ENCODE peak calls at places on chromosomes 7 and 10, in seven cellular contexts. One of them, this sample, is unnamed. For H3K4me1, the result is how much of the 10 kb centered on the place peaks cover.

GRCh38 chr10:99619090-99619800 is 994 bp downstream of the SLC25A28 start:
- DNase-seq in pancreas: no peak
- DNase-seq in A549: no peak
- DNase-seq in foreskin keratinocyte: peak
- DNase-seq in prostate gland: no peak
- DNase-seq in Peyer's patch: no peak
- DNase-seq in HepG2: no peak
- DNase-seq in this sample: no peak

GRCh38 chr10:7329219-7329618 is 81.6 kb downstream of the SFMBT2 start:
- DNase-seq in pancreas: no peak
- DNase-seq in A549: no peak
- DNase-seq in foreskin keratinocyte: no peak
- DNase-seq in prostate gland: no peak
- DNase-seq in Peyer's patch: no peak
- DNase-seq in HepG2: no peak
- DNase-seq in this sample: no peak

GRCh38 chr7:41579961-41580935 is 122.6 kb downstream of the INHBA start:
- DNase-seq in pancreas: no peak
- DNase-seq in A549: no peak
- DNase-seq in foreskin keratinocyte: peak
- DNase-seq in prostate gland: no peak
- DNase-seq in Peyer's patch: no peak
- DNase-seq in HepG2: no peak
- DNase-seq in this sample: no peak

GRCh38 chr10:97563337-97563736 is 9.2 kb upstream of the ANKRD2 start:
- DNase-seq in pancreas: no peak
- DNase-seq in A549: no peak
- DNase-seq in foreskin keratinocyte: no peak
- DNase-seq in prostate gland: no peak
- DNase-seq in Peyer's patch: no peak
- DNase-seq in HepG2: no peak
- DNase-seq in this sample: no peak

GRCh38 chr10:100377830-100378229 is 30.8 kb downstream of the SCD start:
- DNase-seq in pancreas: no peak
- DNase-seq in A549: no peak
- DNase-seq in foreskin keratinocyte: no peak
- DNase-seq in prostate gland: no peak
- DNase-seq in Peyer's patch: no peak
- DNase-seq in HepG2: no peak
- DNase-seq in this sample: no peak

GRCh38 chr7:107079212-107079940 is 34.9 kb downstream of the PRKAR2B start:
- DNase-seq in pancreas: no peak
- DNase-seq in A549: no peak
- DNase-seq in foreskin keratinocyte: no peak
- DNase-seq in prostate gland: no peak
- DNase-seq in Peyer's patch: no peak
- DNase-seq in HepG2: no peak
- DNase-seq in this sample: no peak

GRCh38 chr10:34581871-34582532 is 233.1 kb downstream of the PARD3 start:
- DNase-seq in pancreas: no peak
- DNase-seq in A549: no peak
- DNase-seq in foreskin keratinocyte: peak
- DNase-seq in prostate gland: no peak
- DNase-seq in Peyer's patch: no peak
- DNase-seq in HepG2: no peak
- DNase-seq in this sample: no peak

GRCh38 chr10:89869180-89869579 is 167.8 kb downstream of the KIF20B start:
- DNase-seq in pancreas: no peak
- DNase-seq in A549: no peak
- DNase-seq in foreskin keratinocyte: no peak
- DNase-seq in prostate gland: no peak
- DNase-seq in Peyer's patch: no peak
- DNase-seq in HepG2: no peak
- DNase-seq in this sample: no peak

GRCh38 chr10:65798133-65798532 is 1127.7 kb upstream of the LRRTM3 start:
- DNase-seq in pancreas: no peak
- DNase-seq in A549: no peak
- DNase-seq in foreskin keratinocyte: no peak
- DNase-seq in prostate gland: no peak
- DNase-seq in Peyer's patch: no peak
- DNase-seq in HepG2: no peak
- DNase-seq in this sample: no peak

GRCh38 chr10:1624240-1624639 is 113.1 kb downstream of the ADARB2 start:
- DNase-seq in pancreas: no peak
- DNase-seq in A549: no peak
- DNase-seq in foreskin keratinocyte: no peak
- DNase-seq in prostate gland: no peak
- DNase-seq in Peyer's patch: no peak
- DNase-seq in HepG2: no peak
- DNase-seq in this sample: no peak

GRCh38 chr7:91945476-91945875 is 4.8 kb downstream of the AKAP9 start:
- DNase-seq in pancreas: no peak
- DNase-seq in A549: peak
- DNase-seq in foreskin keratinocyte: peak
- DNase-seq in prostate gland: no peak
- DNase-seq in Peyer's patch: no peak
- DNase-seq in HepG2: peak
- DNase-seq in this sample: no peak

GRCh38 chr10:26556756-26557640 is 118.9 kb downstream of the APBB1IP start:
- DNase-seq in pancreas: no peak
- DNase-seq in A549: peak
- DNase-seq in foreskin keratinocyte: peak
- DNase-seq in prostate gland: no peak
- DNase-seq in Peyer's patch: peak
- DNase-seq in HepG2: peak
- DNase-seq in this sample: no peak

GRCh38 chr7:92020636-92021035 is 80.0 kb downstream of the AKAP9 start:
- DNase-seq in pancreas: no peak
- DNase-seq in A549: no peak
- DNase-seq in foreskin keratinocyte: peak
- DNase-seq in prostate gland: no peak
- DNase-seq in Peyer's patch: no peak
- DNase-seq in HepG2: no peak
- DNase-seq in this sample: no peak

GRCh38 chr7:57868771-57869483 is 418.9 kb downstream of the ZNF716 start:
- DNase-seq in pancreas: peak
- DNase-seq in A549: peak
- DNase-seq in foreskin keratinocyte: no peak
- DNase-seq in prostate gland: no peak
- DNase-seq in Peyer's patch: peak
- DNase-seq in HepG2: no peak
- DNase-seq in this sample: peak

GRCh38 chr7:151429555-151430331 is 10.2 kb downstream of the CRYGN start:
- DNase-seq in pancreas: peak
- DNase-seq in A549: peak
- DNase-seq in foreskin keratinocyte: no peak
- DNase-seq in prostate gland: no peak
- DNase-seq in Peyer's patch: peak
- DNase-seq in HepG2: no peak
- DNase-seq in this sample: no peak

GRCh38 chr7:15582773-15583172 is 21.0 kb upstream of the AGMO start:
- DNase-seq in pancreas: no peak
- DNase-seq in A549: no peak
- DNase-seq in foreskin keratinocyte: no peak
- DNase-seq in prostate gland: no peak
- DNase-seq in Peyer's patch: no peak
- DNase-seq in HepG2: no peak
- DNase-seq in this sample: no peak

GRCh38 chr10:117442521-117442920 is 67.3 kb upstream of the PDZD8 start:
- DNase-seq in pancreas: no peak
- DNase-seq in A549: no peak
- DNase-seq in foreskin keratinocyte: no peak
- DNase-seq in prostate gland: no peak
- DNase-seq in Peyer's patch: no peak
- DNase-seq in HepG2: no peak
- DNase-seq in this sample: no peak
- H3K27ac ChIP-seq in pancreas: no peak
- H3K27ac ChIP-seq in A549: peak
- H3K27ac ChIP-seq in foreskin keratinocyte: peak
- H3K27ac ChIP-seq in prostate gland: no peak
- H3K27ac ChIP-seq in Peyer's patch: no peak
- H3K27ac ChIP-seq in HepG2: no peak
- H3K27ac ChIP-seq in this sample: peak

GRCh38 chr10:22335204-22335956 is 9.9 kb upstream of the SPAG6 start:
- DNase-seq in pancreas: peak
- DNase-seq in A549: peak
- DNase-seq in foreskin keratinocyte: peak
- DNase-seq in prostate gland: no peak
- DNase-seq in Peyer's patch: peak
- DNase-seq in HepG2: no peak
- DNase-seq in this sample: peak
- H3K4me1 ChIP-seq in pancreas: under half
- H3K4me1 ChIP-seq in A549: under half
- H3K4me1 ChIP-seq in foreskin keratinocyte: under half
- H3K4me1 ChIP-seq in prostate gland: under half
- H3K4me1 ChIP-seq in Peyer's patch: under half
- H3K4me1 ChIP-seq in HepG2: under half
- H3K4me1 ChIP-seq in this sample: under half

DNA sequence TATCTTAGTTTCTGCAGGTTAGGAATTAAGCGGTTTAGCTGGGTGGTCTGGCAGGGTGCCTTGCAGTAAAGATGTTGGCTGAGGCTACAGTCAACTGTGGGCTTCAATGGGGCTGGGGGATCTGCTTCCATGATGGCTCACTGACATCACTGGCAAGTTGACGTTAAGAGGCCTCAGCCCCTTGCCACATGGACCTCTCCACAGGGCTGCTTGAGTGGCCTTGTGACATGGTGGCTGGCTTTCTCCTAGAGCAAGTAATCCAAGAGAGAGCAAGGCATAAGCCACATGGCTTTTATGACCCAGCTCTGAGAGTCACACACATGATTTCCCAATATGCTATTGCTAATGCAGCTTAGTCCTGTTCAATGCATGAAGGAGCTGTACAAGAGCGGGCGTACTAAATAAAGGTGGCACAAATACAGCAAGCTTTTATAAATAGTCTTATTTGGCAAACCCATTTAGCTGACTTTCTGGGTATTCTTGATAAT is 109.1 kb downstream of the SEPTIN7 start:
- DNase-seq in pancreas: no peak
- DNase-seq in A549: no peak
- DNase-seq in foreskin keratinocyte: no peak
- DNase-seq in prostate gland: no peak
- DNase-seq in Peyer's patch: no peak
- DNase-seq in HepG2: no peak
- DNase-seq in this sample: no peak
- H3K27ac ChIP-seq in pancreas: no peak
- H3K27ac ChIP-seq in A549: no peak
- H3K27ac ChIP-seq in foreskin keratinocyte: no peak
- H3K27ac ChIP-seq in prostate gland: no peak
- H3K27ac ChIP-seq in Peyer's patch: no peak
- H3K27ac ChIP-seq in HepG2: no peak
- H3K27ac ChIP-seq in this sample: no peak

DNA sequence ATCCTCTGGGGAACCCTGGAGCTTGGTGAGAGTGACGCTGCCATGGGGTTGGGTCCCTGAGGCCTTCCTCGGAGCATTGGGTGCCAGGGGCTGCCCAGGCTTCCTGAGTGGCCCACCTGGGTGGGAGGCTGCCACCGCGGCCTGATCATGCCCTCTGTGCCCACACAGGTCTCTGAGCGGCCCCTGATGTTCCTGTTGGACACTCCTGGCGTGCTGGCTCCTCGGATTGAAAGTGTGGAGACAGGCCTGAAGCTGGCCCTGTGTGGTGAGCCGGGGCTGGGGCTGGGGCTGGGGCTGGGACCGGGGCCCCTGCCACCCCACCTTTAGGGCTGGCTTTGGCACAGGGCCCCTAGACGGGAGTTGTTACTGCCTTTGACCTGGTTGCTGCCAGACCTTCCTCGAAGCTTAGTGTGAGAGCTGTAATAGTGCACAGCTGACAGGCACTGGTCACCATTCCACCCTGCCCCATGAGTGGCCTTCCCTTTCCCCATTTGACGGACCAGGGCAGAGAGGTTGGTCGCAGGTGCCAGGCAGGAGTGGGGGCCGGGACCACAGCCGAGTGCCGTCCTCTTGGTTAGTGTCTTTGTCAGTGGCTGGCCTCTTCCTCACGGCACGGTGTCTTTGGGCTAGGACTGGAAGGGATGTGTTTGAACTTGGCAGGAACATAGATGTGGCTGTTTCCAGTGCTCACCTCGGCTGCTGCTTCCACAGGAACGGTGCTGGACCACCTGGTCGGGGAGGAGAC is 8.2 kb downstream of the MTG1 start:
- DNase-seq in pancreas: peak
- DNase-seq in A549: no peak
- DNase-seq in foreskin keratinocyte: no peak
- DNase-seq in prostate gland: no peak
- DNase-seq in Peyer's patch: peak
- DNase-seq in HepG2: no peak
- DNase-seq in this sample: no peak
- H3K4me1 ChIP-seq in pancreas: under half
- H3K4me1 ChIP-seq in A549: under half
- H3K4me1 ChIP-seq in foreskin keratinocyte: under half
- H3K4me1 ChIP-seq in prostate gland: under half
- H3K4me1 ChIP-seq in Peyer's patch: under half
- H3K4me1 ChIP-seq in HepG2: under half
- H3K4me1 ChIP-seq in this sample: under half

DNA sequence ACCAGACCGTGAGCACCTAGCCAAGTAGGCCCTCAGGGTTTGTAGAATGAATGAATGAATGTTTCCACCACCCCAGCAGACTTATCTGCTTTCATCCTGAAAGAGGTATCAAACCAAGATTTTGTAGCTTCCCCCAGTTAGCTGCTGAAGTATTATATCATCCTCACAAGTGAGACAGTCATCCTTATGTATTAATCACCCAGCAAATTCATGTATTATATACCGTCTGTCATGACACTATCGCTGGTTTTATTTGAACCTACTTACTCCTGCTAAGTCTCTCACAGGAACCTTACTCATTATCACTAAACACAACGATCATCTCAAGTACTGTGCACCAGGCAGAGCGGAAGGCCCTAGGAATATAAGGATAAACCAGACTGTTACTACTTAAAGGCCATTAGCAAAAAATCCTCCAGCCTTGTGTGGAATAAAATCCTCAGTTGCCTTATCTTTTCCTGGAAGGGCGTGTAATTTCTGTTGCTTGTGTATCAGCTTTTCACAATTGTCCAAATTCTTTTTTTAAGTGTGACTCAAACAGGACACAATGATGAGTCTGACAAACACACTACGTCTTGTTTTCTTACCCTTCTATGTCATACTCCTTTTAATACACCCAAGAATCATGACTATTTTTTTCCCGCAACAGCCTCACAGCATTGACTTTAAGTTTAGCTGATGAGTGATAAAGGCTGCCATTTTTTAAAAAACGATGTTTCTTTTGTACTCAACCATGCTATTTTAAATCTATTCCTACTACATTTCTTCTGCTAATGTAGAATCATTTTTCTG is 176.1 kb upstream of the KLF14 start:
- DNase-seq in pancreas: no peak
- DNase-seq in A549: no peak
- DNase-seq in foreskin keratinocyte: peak
- DNase-seq in prostate gland: no peak
- DNase-seq in Peyer's patch: no peak
- DNase-seq in HepG2: no peak
- DNase-seq in this sample: no peak
- H3K27ac ChIP-seq in pancreas: no peak
- H3K27ac ChIP-seq in A549: peak
- H3K27ac ChIP-seq in foreskin keratinocyte: peak
- H3K27ac ChIP-seq in prostate gland: no peak
- H3K27ac ChIP-seq in Peyer's patch: peak
- H3K27ac ChIP-seq in HepG2: peak
- H3K27ac ChIP-seq in this sample: no peak